ENCODE peak calls at places on chromosomes 1 and 21, in ten cellular contexts. V is iris pigment epithelial cell, L is GM20000, W is nucleus accumbens, J is C1 segment of cervical spinal cord, S is ACHN, M is GM12878, B is KBM-7, A is GM12892, O is neural progenitor cell. U is an unnamed sample.

GRCh38 chr1:244030481-244031040 is 20.5 kb upstream of the ZBTB18 start:
- DNase-seq in V (no peak), L (no peak), W (no peak), J (no peak), S (no peak), M (no peak), B (no peak), A (no peak), O (no peak), U (no peak)

GRCh38 chr1:43454270-43455011 is 710 bp upstream of the HYI start:
- DNase-seq in V (peak; percentile 93), L (peak; percentile 91), W (peak; percentile 47), J (peak; percentile 52), S (no peak), M (peak; percentile 74), B (no peak), A (peak; percentile 77), O (peak; percentile 50), U (peak; percentile 79)

GRCh38 chr1:86704972-86705632 is 726 bp downstream of the SH3GLB1 start:
- DNase-seq in V (peak; percentile 64), L (peak; percentile 59), W (peak; percentile 65), J (peak; percentile 60), S (peak; percentile 60), M (no peak), B (peak; percentile 74), A (no peak), O (peak; percentile 75), U (no peak)

GRCh38 chr21:38089763-38090046 is 167.1 kb upstream of the KCNJ15 start:
- DNase-seq in V (no peak), L (no peak), W (no peak), J (no peak), S (no peak), M (no peak), B (no peak), A (no peak), O (no peak), U (no peak)

GRCh38 chr1:236502972-236503639 is 20.7 kb upstream of the LGALS8 start:
- DNase-seq in V (peak; percentile 90), L (no peak), W (no peak), J (no peak), S (peak; percentile 41), M (no peak), B (peak; percentile 68), A (no peak), O (peak; percentile 85), U (no peak)

GRCh38 chr1:203476223-203476622 is 617 bp downstream of the PRELP start:
- DNase-seq in V (no peak), L (no peak), W (no peak), J (no peak), S (no peak), M (no peak), B (no peak), A (no peak), O (no peak), U (no peak)

GRCh38 chr1:81681104-81681503 is 119.6 kb upstream of the ADGRL2 start:
- DNase-seq in V (no peak), L (no peak), W (no peak), J (no peak), S (no peak), M (no peak), B (no peak), A (no peak), O (no peak), U (no peak)

GRCh38 chr1:21338568-21339401 is 48.5 kb upstream of the ECE1 start:
- DNase-seq in V (peak; percentile 52), L (no peak), W (no peak), J (no peak), S (no peak), M (no peak), B (no peak), A (no peak), O (no peak), U (no peak)

GRCh38 chr1:233256789-233257188 is 38.7 kb downstream of the PCNX2 start:
- DNase-seq in V (no peak), L (no peak), W (no peak), J (no peak), S (no peak), M (no peak), B (no peak), A (no peak), O (no peak), U (no peak)

GRCh38 chr1:74512516-74512915 is at the start of gene LRRC53:
- DNase-seq in V (no peak), L (no peak), W (no peak), J (no peak), S (no peak), M (no peak), B (no peak), A (no peak), O (no peak), U (no peak)

GRCh38 chr1:47881505-47882442 is 115.4 kb downstream of the TRABD2B start:
- DNase-seq in V (peak; percentile 28), L (no peak), W (no peak), J (no peak), S (no peak), M (no peak), B (no peak), A (no peak), O (no peak), U (no peak)